ENCODE peak calls at places on chromosomes 5 and 9, in seven cellular contexts. X, D, P, A, K, J and U are unnamed samples.

GRCh38 chr5:83393467-83393866 is 78.1 kb upstream of the VCAN start:
- DNase-seq in J (no peak), P (no peak), X (no peak), K (no peak), A (no peak), D (no peak), U (no peak)

GRCh38 chr5:67816456-67816855 is 399.1 kb upstream of the PIK3R1 start:
- DNase-seq in A (no peak), P (no peak), D (no peak), J (no peak), K (no peak), X (no peak), U (no peak)

GRCh38 chr9:126624453-126624872 is 10.7 kb downstream of the LMX1B start:
- DNase-seq in K (no peak), A (no peak), P (no peak), J (no peak), D (no peak), X (peak; percentile 59), U (no peak)

GRCh38 chr5:146345578-146346366 is 7.1 kb downstream of the POU4F3 start:
- DNase-seq in K (no peak), J (no peak), A (no peak), X (peak; percentile 83), D (no peak), P (no peak), U (no peak)

GRCh38 chr9:116234091-116234490 is 80.5 kb downstream of the PAPPA start:
- DNase-seq in D (no peak), A (peak; percentile 95), P (no peak), X (no peak), K (no peak), J (peak; percentile 52), U (no peak)

GRCh38 chr9:113927277-113927676 is 51.2 kb downstream of the ZNF618 start:
- DNase-seq in D (no peak), J (no peak), X (peak; percentile 34), P (no peak), A (no peak), K (no peak), U (no peak)

GRCh38 chr9:104923289-104923688 is 4.7 kb downstream of the ABCA1 start:
- DNase-seq in J (no peak), K (no peak), P (no peak), X (no peak), D (no peak), A (peak; percentile 89), U (no peak)

GRCh38 chr5:39541920-39542319 is 117.1 kb upstream of the DAB2 start:
- DNase-seq in K (no peak), P (no peak), J (peak; percentile 18), X (no peak), D (no peak), A (no peak), U (no peak)

GRCh38 chr5:68875351-68875750 is 218.5 kb upstream of the SLC30A5 start:
- DNase-seq in K (no peak), X (no peak), P (no peak), A (no peak), J (no peak), D (no peak), U (no peak)

GRCh38 chr5:14743601-14744295 is 79.2 kb downstream of the OTULIN start:
- DNase-seq in K (no peak), P (no peak), J (no peak), X (no peak), D (no peak), A (peak; percentile 10), U (no peak)

GRCh38 chr5:149399775-149400174 is 20.7 kb upstream of the IL17B start:
- DNase-seq in A (no peak), P (no peak), X (peak; percentile 66), D (no peak), J (no peak), K (no peak), U (no peak)

GRCh38 chr9:93185261-93186150 is 1.6 kb downstream of the WNK2 start:
- DNase-seq in K (no peak), P (no peak), J (no peak), A (no peak), D (no peak), X (peak; percentile 75), U (no peak)

GRCh38 chr9:22165144-22165543 is 156.0 kb upstream of the CDKN2B start:
- DNase-seq in J (no peak), K (no peak), A (no peak), D (no peak), P (no peak), X (no peak), U (no peak)

GRCh38 chr9:19470567-19470966 is 61.8 kb downstream of the ACER2 start:
- DNase-seq in A (no peak), K (no peak), X (no peak), J (no peak), D (no peak), P (no peak), U (no peak)

GRCh38 chr9:93576296-93577044 is at the start of gene PHF2:
- DNase-seq in X (peak; percentile 43), D (no peak), J (no peak), A (peak; percentile 31), K (no peak), P (peak; percentile 58), U (no peak)

GRCh38 chr9:34206561-34206960 is 27.7 kb downstream of the UBAP1 start:
- DNase-seq in J (no peak), X (no peak), A (peak; percentile 32), P (no peak), D (no peak), K (no peak), U (no peak)

GRCh38 chr9:27292646-27293045 is 4.3 kb downstream of the EQTN start:
- DNase-seq in A (peak; percentile 13), D (no peak), P (no peak), J (no peak), X (no peak), K (no peak), U (no peak)

GRCh38 chr9:89497978-89498844 is at the start of gene SEMA4D:
- DNase-seq in K (peak; percentile 65), A (peak; percentile 57), D (no peak), P (peak; percentile 57), X (peak; percentile 95), J (peak; percentile 45), U (no peak)

GRCh38 chr9:133850937-133851336 is 112.8 kb upstream of the SARDH start:
- DNase-seq in P (no peak), A (no peak), D (no peak), X (no peak), J (no peak), K (no peak), U (no peak)

GRCh38 chr5:32465076-32465475 is 20.5 kb upstream of the ZFR start:
- DNase-seq in A (no peak), P (no peak), K (no peak), J (no peak), X (peak; percentile 22), D (no peak), U (no peak)

GRCh38 chr9:73451003-73451402 is 299.3 kb downstream of the ANXA1 start:
- DNase-seq in J (no peak), K (no peak), D (no peak), X (no peak), P (no peak), A (no peak), U (no peak)

GRCh38 chr5:314676-315487 is 6.6 kb upstream of the AHRR start:
- DNase-seq in X (no peak), J (no peak), P (no peak), K (no peak), A (no peak), D (no peak), U (no peak)

GRCh38 chr5:15695171-15695676 is 195.2 kb downstream of the FBXL7 start:
- DNase-seq in X (no peak), K (no peak), A (peak; percentile 21), D (no peak), P (no peak), J (peak; percentile 18), U (no peak)

GRCh38 chr5:53438486-53439472 is 41.6 kb upstream of the FST start:
- DNase-seq in D (no peak), K (no peak), J (no peak), A (peak; percentile 38), X (no peak), P (no peak), U (no peak)